ENCODE peak calls at places on chromosomes 16 and 17, in five cellular contexts. R, H, W, P and M are unnamed samples.

GRCh38 chr16:80968386-80969113 is 38.1 kb downstream of the CMC2 start:
- DNase-seq in R (no peak), H (no peak), W (no peak), P (no peak), M (no peak)

GRCh38 chr17:512926-513325 is 160.3 kb upstream of the RPH3AL start:
- DNase-seq in R (no peak), H (no peak), W (no peak), P (peak; percentile 53), M (no peak)

GRCh38 chr17:59369026-59369724 is 37.7 kb downstream of the YPEL2 start:
- DNase-seq in R (no peak), H (no peak), W (no peak), P (peak; percentile 40), M (no peak)

GRCh38 chr16:2331932-2332267 is 8.6 kb downstream of the ABCA3 start:
- DNase-seq in R (no peak), H (no peak), W (no peak), P (no peak), M (no peak)

GRCh38 chr17:36631022-36631421 is 29.6 kb downstream of the MRM1 start:
- DNase-seq in R (no peak), H (no peak), W (no peak), P (no peak), M (no peak)

GRCh38 chr17:74408262-74408661 is 23.6 kb upstream of the GPRC5C start:
- DNase-seq in R (no peak), H (no peak), W (no peak), P (peak; percentile 88), M (no peak)

GRCh38 chr17:41413353-41413752 is 11.0 kb downstream of the KRT37 start:
- DNase-seq in R (no peak), H (no peak), W (peak; percentile 18), P (peak; percentile 40), M (no peak)

GRCh38 chr17:17387461-17388362 is 84.5 kb downstream of the NT5M start:
- DNase-seq in R (no peak), H (peak; percentile 39), W (no peak), P (no peak), M (no peak)

GRCh38 chr17:43723697-43724359 is 34.8 kb downstream of the SOST start:
- DNase-seq in R (no peak), H (no peak), W (no peak), P (peak; percentile 93), M (no peak)

GRCh38 chr17:6422654-6423241 is 12.2 kb downstream of the AIPL1 start:
- DNase-seq in R (no peak), H (no peak), W (no peak), P (no peak), M (no peak)

GRCh38 chr16:83533193-83533592 is 274.6 kb upstream of the HSBP1 start:
- DNase-seq in R (no peak), H (peak; percentile 47), W (peak; percentile 44), P (peak; percentile 90), M (no peak)

GRCh38 chr16:4882261-4882632 is 35.0 kb downstream of the UBN1 start:
- DNase-seq in R (no peak), H (no peak), W (no peak), P (peak; percentile 59), M (no peak)

GRCh38 chr16:27770271-27771196 is 220.6 kb downstream of the KATNIP start:
- DNase-seq in R (no peak), H (no peak), W (no peak), P (no peak), M (no peak)

GRCh38 chr17:21376835-21377690 is 906 bp downstream of the KCNJ12 start:
- DNase-seq in R (no peak), H (peak; percentile 39), W (no peak), P (no peak), M (no peak)

GRCh38 chr16:85168732-85169256 is 56.5 kb upstream of the CIBAR2 start:
- DNase-seq in R (no peak), H (peak; percentile 57), W (no peak), P (peak; percentile 45), M (no peak)

GRCh38 chr17:1137465-1137894 is 42.3 kb downstream of the ABR start:
- DNase-seq in R (no peak), H (no peak), W (no peak), P (no peak), M (no peak)

GRCh38 chr17:45789874-45790273 is 5.8 kb downstream of the CRHR1 start:
- DNase-seq in R (no peak), H (no peak), W (no peak), P (no peak), M (no peak)

GRCh38 chr17:2050871-2051387 is 4.0 kb upstream of the HIC1 start:
- DNase-seq in R (no peak), H (peak; percentile 62), W (no peak), P (no peak), M (no peak)

GRCh38 chr17:55676274-55676673 is 46.4 kb downstream of the TMEM100 start:
- DNase-seq in R (no peak), H (no peak), W (no peak), P (no peak), M (no peak)

GRCh38 chr17:61324540-61324868 is 75.1 kb upstream of the TBX2 start:
- DNase-seq in R (no peak), H (no peak), W (no peak), P (peak; percentile 79), M (no peak)

GRCh38 chr17:6660765-6661463 is 9.4 kb downstream of the C17orf100 start:
- DNase-seq in R (no peak), H (no peak), W (no peak), P (no peak), M (no peak)

GRCh38 chr16:85768225-85768624 is 17.3 kb upstream of the C16orf74 start:
- DNase-seq in R (no peak), H (no peak), W (no peak), P (no peak), M (no peak)

GRCh38 chr17:45232514-45233422 is 11.1 kb downstream of the FMNL1 start:
- DNase-seq in R (no peak), H (no peak), W (no peak), P (no peak), M (no peak)

GRCh38 chr16:29943846-29944669 is 17.8 kb upstream of the TMEM219 start:
- DNase-seq in R (no peak), H (peak; percentile 22), W (no peak), P (peak; percentile 98), M (no peak)

GRCh38 chr17:40614431-40615294 is 33.0 kb downstream of the SMARCE1 start:
- DNase-seq in R (no peak), H (no peak), W (no peak), P (no peak), M (no peak)

GRCh38 chr16:54281535-54282201 is 4.9 kb downstream of the IRX3 start:
- DNase-seq in R (no peak), H (no peak), W (no peak), P (no peak), M (no peak)

GRCh38 chr16:1031666-1032065 is 40.9 kb upstream of the SSTR5 start:
- DNase-seq in R (no peak), H (no peak), W (no peak), P (no peak), M (no peak)

GRCh38 chr16:3951861-3952332 is 71.4 kb upstream of the CREBBP start:
- DNase-seq in R (no peak), H (no peak), W (no peak), P (no peak), M (no peak)

GRCh38 chr17:39927928-39928867 is 666 bp downstream of the LRRC3C start:
- DNase-seq in R (no peak), H (no peak), W (no peak), P (no peak), M (no peak)

GRCh38 chr16:71803305-71803690 is 5.3 kb downstream of the AP1G1 start:
- DNase-seq in R (no peak), H (no peak), W (no peak), P (no peak), M (no peak)

GRCh38 chr16:5015887-5016286 is 17.8 kb downstream of the NAGPA start:
- DNase-seq in R (no peak), H (no peak), W (no peak), P (no peak), M (no peak)

GRCh38 chr16:48635199-48635718 is 25.3 kb upstream of the N4BP1 start:
- DNase-seq in R (no peak), H (no peak), W (no peak), P (no peak), M (no peak)